ENCODE peak calls at places on chromosomes 1 and 21, in four cellular contexts. H is cardiac fibroblast; V is CD8-positive, alpha-beta T cell; R is uterus. C is an unnamed sample.

GRCh38 chr1:107459204-107459904 is 318.5 kb downstream of the NTNG1 start:
- DNase-seq in H (no peak), V (no peak), R (no peak), C (no peak)

GRCh38 chr1:160407819-160408801 is 7.7 kb downstream of the VANGL2 start:
- DNase-seq in H (no peak), V (no peak), R (no peak), C (no peak)

GRCh38 chr1:25993197-25993951 is 4.5 kb downstream of the PAFAH2 start:
- DNase-seq in H (no peak), V (no peak), R (no peak), C (no peak)

GRCh38 chr1:175192111-175192629 is 406 bp downstream of the KIAA0040 start:
- DNase-seq in H (peak; percentile 16), V (no peak), R (peak; percentile 71), C (no peak)

GRCh38 chr1:116491985-116492811 is 78.6 kb downstream of the CD58 start:
- DNase-seq in H (peak; percentile 49), V (no peak), R (no peak), C (no peak)

GRCh38 chr1:205229916-205230700 is 2.4 kb downstream of the TMCC2 start:
- DNase-seq in H (no peak), V (peak; percentile 45), R (no peak), C (no peak)

GRCh38 chr1:226735576-226735975 is 3.5 kb downstream of the ITPKB start:
- DNase-seq in H (no peak), V (no peak), R (no peak), C (no peak)

GRCh38 chr1:119275145-119275929 is 93.2 kb upstream of the HAO2 start:
- DNase-seq in H (peak; percentile 80), V (no peak), R (peak; percentile 33), C (no peak)

GRCh38 chr21:46054447-46054846 is 43.5 kb upstream of the COL6A2 start:
- DNase-seq in H (peak; percentile 76), V (peak; percentile 45), R (peak; percentile 62), C (no peak)

GRCh38 chr1:226708342-226708780 is 30.7 kb downstream of the ITPKB start:
- DNase-seq in H (peak; percentile 55), V (no peak), R (peak; percentile 72), C (no peak)

GRCh38 chr1:17167783-17168479 is 37.0 kb upstream of the PADI1 start:
- DNase-seq in H (peak; percentile 33), V (no peak), R (no peak), C (no peak)

GRCh38 chr1:32361674-32362473 is 411 bp downstream of the FAM229A start:
- DNase-seq in H (peak; percentile 51), V (no peak), R (peak; percentile 64), C (peak; percentile 46)
- TF ChIP-seq CTCF in H (peak; percentile 20), V (peak; percentile 21), R (peak; percentile 66), C (no peak)

GRCh38 chr1:24932284-24932683 is 2.2 kb upstream of the RUNX3 start:
- DNase-seq in H (peak; percentile 18), V (peak; percentile 78), R (no peak), C (peak; percentile 77)
- TF ChIP-seq CTCF in H (no peak), V (peak; percentile 84), R (peak; percentile 53), C (peak; percentile 70)

DNA sequence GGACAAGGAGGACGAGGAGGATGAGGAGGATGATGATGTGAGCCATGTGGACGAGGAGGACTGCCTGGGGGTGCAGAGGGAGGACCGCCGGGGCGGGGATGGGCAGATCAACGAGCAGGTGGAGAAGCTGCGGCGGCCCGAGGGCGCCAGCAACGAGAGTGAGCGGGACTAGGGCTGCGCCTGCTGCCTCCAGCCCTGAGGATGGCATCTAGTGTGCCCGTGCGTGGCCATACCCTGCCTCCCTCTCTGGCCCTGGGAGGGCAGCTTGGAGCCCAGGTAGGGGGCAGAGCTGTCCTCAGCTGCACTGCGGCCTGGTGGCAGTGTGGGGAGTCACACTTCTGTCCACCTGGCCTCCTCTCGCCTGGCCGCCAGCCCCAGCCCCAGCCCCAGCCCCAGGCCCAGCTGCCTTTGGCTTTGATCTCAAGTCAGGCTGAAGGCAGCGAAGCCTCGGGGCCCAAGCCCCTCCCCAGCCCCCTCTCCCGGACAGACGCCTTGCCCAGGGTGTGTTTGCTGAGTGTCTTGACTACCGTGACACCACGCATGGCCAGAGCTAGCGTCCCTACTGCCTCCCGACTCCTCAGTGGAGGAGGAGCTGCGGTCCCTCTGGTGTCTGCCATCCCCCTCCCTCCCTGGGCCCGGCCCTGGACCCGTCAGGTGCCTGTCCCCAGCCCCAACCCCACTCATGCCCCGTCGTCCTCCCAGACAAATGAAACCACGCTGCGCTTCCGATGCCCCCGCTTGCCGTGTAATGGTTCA is 155.2 kb downstream of the PEX14 start:
- DNase-seq in H (no peak), V (no peak), R (peak; percentile 17), C (no peak)
- TF ChIP-seq CTCF in H (no peak), V (no peak), R (no peak), C (no peak)

GRCh38 chr1:18681423-18681835 is 50.8 kb downstream of the PAX7 start:
- DNase-seq in H (peak; percentile 25), V (no peak), R (no peak), C (no peak)
- TF ChIP-seq CTCF in H (peak; percentile 68), V (peak; percentile 62), R (no peak), C (no peak)

DNA sequence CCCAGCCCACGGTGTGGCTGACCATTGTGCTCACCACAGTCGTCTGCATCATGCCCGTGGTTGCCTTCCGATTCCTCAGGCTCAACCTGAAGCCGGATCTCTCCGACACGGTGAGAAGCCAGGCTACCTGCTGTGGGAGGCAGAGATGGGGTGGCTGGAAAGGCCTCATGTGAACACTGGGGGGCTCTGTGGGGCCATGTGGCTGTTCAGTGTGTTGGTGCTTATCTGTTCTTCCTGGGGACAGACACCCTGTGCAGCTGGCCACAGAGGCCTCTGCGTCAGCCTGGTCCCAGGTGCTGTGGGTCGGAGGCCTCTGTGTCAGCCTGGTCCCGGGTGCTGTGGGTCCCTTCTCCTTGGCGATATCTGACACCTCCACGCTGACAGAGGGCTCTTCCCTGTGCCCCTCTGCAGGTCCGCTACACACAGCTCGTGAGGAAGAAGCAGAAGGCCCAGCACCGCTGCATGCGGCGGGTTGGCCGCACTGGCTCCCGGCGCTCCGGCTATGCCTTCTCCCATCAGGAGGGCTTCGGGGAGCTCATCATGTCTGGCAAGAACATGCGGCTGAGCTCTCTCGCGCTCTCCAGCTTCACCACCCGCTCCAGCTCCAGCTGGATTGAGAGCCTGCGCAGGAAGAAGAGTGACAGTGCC is 23.2 kb downstream of the ATP8B2 start:
- DNase-seq in H (no peak), V (no peak), R (no peak), C (no peak)
- TF ChIP-seq CTCF in H (no peak), V (no peak), R (no peak), C (no peak)